ENCODE peak calls at places on chromosomes 3 and 15, in five cellular contexts. X is naive thymus-derived CD4-positive, alpha-beta T cell; Q is BE2C; A is tibial artery; P is fibroblast of mammary gland. C is an unnamed sample.

GRCh38 chr3:172138031-172138538 is 98.7 kb downstream of the FNDC3B start:
- DNase-seq in X (no peak), Q (no peak), A (no peak), P (no peak), C (no peak)

GRCh38 chr3:108486910-108487309 is 23.5 kb downstream of the MYH15 start:
- DNase-seq in X (no peak), Q (peak; percentile 76), A (no peak), P (peak; percentile 72), C (no peak)

GRCh38 chr3:124810970-124811369 is 76.2 kb downstream of the ITGB5 start:
- DNase-seq in X (no peak), Q (no peak), A (no peak), P (no peak), C (no peak)

GRCh38 chr3:175655366-175655765 is 796.2 kb downstream of the NAALADL2 start:
- DNase-seq in X (no peak), Q (no peak), A (no peak), P (no peak), C (no peak)

GRCh38 chr15:45855907-45856579 is 221.2 kb downstream of the SQOR start:
- DNase-seq in X (no peak), Q (no peak), A (no peak), P (no peak), C (no peak)

GRCh38 chr15:99682455-99682854 is 50.8 kb downstream of the LYSMD4 start:
- DNase-seq in X (no peak), Q (no peak), A (no peak), P (peak; percentile 93), C (no peak)

GRCh38 chr15:98785408-98785795 is 137.1 kb downstream of the IGF1R start:
- DNase-seq in X (no peak), Q (no peak), A (no peak), P (no peak), C (no peak)

GRCh38 chr3:101303089-101303731 is 17.2 kb downstream of the IMPG2 start:
- DNase-seq in X (no peak), Q (no peak), A (no peak), P (peak; percentile 71), C (no peak)

GRCh38 chr3:186014866-186015265 is 77.1 kb upstream of the TRA2B start:
- DNase-seq in X (no peak), Q (no peak), A (no peak), P (no peak), C (no peak)

DNA sequence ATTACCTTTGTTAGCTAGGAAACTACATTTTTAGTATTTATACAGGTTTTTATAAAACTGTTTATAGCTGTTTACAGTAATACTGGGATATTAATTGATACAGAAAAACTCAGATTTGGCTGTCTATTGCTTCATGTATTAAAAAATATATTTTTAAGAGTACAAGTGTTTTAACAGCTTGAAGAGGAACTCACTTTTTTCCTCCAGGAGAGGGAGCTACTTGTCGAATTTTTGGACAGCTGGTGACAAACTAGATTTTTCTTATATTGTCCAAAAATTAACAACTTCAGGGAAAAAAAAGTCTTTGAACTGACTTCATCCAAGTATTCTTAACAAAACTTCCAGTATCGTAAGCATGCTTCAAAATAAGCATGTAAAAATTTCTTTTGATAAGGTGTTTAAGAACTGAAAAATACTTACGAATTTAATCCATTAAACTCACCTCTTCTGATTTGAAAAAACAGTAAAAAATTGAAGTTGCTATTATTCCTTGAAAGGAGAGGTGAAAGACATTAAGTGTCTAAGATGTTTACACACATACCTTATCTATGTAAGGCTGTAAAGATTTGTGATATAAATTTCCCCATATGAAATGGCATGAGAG is 4.0 kb downstream of the DIPK2A start:
- DNase-seq in X (no peak), Q (no peak), A (no peak), P (peak; percentile 76), C (peak; percentile 61)
- H3K4me3 ChIP-seq in X (no peak overlapping the region), Q (no peak overlapping the region), A (peak overlapping the region; percentile 94), P (no peak overlapping the region), C (peak overlapping the region; percentile 7)

GRCh38 chr3:173742491-173742890 is 344.9 kb downstream of the NLGN1 start:
- DNase-seq in X (no peak), Q (no peak), A (no peak), P (no peak), C (no peak)
- H3K4me3 ChIP-seq in X (no peak overlapping the region), Q (no peak overlapping the region), A (peak overlapping the region; percentile 44), P (no peak overlapping the region), C (no peak overlapping the region)

GRCh38 chr3:57080171-57080570 is 19.7 kb downstream of the SPATA12 start:
- DNase-seq in X (no peak), Q (no peak), A (no peak), P (no peak), C (no peak)

GRCh38 chr3:57079221-57079831 is 18.9 kb downstream of the SPATA12 start:
- DNase-seq in X (no peak), Q (peak; percentile 51), A (peak; percentile 33), P (no peak), C (peak; percentile 40)

GRCh38 chr3:57076422-57076951 is 16.0 kb downstream of the SPATA12 start:
- DNase-seq in X (no peak), Q (no peak), A (no peak), P (no peak), C (no peak)

GRCh38 chr3:57078366-57079220 is 18.1 kb downstream of the SPATA12 start:
- DNase-seq in X (peak; percentile 25), Q (peak; percentile 55), A (peak; percentile 86), P (peak; percentile 82), C (peak; percentile 94)

GRCh38 chr3:57077630-57078365 is 17.3 kb downstream of the SPATA12 start:
- DNase-seq in X (no peak), Q (no peak), A (no peak), P (no peak), C (peak; percentile 22)
- H3K4me3 ChIP-seq in X (peak overlapping the region; percentile 58), Q (peak overlapping the region; percentile 62), A (peak overlapping the region; percentile 78), P (peak overlapping the region; percentile 62), C (peak overlapping the region; percentile 46)

DNA sequence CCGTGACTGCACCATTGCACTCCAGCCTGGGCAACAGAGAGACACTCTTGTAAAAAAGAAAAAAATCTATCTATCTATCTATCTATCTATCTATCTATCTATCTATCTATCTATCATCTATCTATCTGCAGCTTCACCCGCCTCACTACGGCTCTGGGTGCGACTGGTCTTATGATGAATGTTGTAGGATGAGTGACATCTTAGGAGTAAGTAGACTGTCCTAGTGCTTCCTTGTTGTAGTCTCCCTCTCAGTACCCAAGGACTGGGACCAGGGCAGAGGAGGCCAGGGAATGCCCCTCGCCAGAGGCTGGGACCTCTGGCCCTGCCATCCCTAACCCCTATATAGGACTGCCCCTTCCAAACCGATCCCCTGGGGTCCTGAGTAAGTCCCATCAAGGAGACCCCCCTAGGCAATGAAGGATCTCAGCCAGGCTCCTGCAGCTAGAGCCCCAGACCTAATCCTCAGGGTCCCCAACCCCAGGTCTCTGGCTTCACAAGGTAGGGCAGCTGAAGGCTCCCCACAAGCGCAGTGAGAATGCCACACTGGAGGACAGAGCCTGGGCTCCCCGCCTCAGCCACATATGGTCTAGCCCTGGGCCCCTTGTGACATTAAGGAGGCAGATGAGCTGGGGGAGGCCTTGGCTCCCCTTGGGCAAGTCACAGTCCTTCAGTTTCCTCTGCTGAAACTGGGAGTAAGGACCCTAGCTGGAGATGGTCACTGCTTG is 880 bp upstream of the SEC13 start:
- DNase-seq in X (no peak), Q (no peak), A (no peak), P (no peak), C (no peak)
- H3K4me3 ChIP-seq in X (peak overlapping the region; percentile 96), Q (no peak overlapping the region), A (peak overlapping the region; percentile 99), P (no peak overlapping the region), C (no peak overlapping the region)

GRCh38 chr3:46407976-46408375 is 917 bp downstream of the CCRL2 start:
- DNase-seq in X (no peak), Q (no peak), A (no peak), P (no peak), C (no peak)
- H3K4me3 ChIP-seq in X (peak overlapping the region; percentile 55), Q (no peak overlapping the region), A (peak overlapping the region; percentile 33), P (no peak overlapping the region), C (peak overlapping the region; percentile 6)

DNA sequence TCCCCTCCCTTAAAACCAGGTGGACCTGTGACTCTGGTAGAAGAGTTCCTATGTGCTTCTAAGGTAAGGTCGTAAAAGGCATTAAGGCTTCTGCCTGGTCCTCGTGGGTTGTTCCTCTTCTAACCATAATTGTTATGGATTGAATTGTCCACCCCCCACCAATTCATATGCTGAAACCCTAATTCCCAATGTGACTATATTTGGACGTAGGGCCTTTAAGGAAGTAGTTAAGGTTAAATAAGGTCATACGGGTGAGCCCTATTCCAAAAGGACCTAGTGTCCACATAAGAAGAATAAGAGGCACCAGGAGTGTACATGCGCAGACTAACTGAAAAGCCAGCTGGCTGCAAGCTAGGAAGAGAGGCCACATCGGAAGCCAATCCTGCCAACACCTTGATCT is 1.9 kb downstream of the ADPGK start:
- DNase-seq in X (no peak), Q (no peak), A (no peak), P (no peak), C (peak; percentile 30)
- H3K4me3 ChIP-seq in X (no peak overlapping the region), Q (no peak overlapping the region), A (no peak overlapping the region), P (no peak overlapping the region), C (peak overlapping the region; percentile 91)

DNA sequence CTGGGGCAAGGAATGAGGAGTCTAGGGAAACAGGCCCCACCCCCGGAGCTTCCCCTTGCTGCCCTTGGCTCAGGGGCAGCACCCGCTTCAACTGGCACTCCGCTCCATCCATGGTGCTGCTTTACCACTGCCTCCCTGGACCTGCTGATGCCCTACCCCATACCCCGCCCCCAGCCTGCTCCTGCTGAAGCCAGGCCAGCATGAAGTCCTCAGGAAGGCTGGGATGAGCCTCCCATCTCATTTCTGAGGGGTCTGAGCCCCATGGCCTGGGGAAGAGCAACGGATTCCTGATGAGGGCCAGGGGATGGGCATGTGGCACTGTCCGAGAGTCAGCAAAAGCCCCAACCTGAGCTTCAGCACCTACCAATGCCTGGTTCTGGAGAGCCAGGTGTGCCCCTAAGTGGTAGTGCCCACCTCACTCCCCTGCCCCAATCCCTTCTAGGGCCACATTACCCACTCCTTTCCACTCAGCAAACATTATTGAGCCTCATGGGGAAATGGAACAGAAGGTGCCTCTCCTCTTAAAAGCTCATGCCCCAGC is 21.0 kb downstream of the SEC61A1 start:
- DNase-seq in X (no peak), Q (no peak), A (no peak), P (no peak), C (no peak)
- H3K4me3 ChIP-seq in X (no peak overlapping the region), Q (no peak overlapping the region), A (no peak overlapping the region), P (no peak overlapping the region), C (no peak overlapping the region)

DNA sequence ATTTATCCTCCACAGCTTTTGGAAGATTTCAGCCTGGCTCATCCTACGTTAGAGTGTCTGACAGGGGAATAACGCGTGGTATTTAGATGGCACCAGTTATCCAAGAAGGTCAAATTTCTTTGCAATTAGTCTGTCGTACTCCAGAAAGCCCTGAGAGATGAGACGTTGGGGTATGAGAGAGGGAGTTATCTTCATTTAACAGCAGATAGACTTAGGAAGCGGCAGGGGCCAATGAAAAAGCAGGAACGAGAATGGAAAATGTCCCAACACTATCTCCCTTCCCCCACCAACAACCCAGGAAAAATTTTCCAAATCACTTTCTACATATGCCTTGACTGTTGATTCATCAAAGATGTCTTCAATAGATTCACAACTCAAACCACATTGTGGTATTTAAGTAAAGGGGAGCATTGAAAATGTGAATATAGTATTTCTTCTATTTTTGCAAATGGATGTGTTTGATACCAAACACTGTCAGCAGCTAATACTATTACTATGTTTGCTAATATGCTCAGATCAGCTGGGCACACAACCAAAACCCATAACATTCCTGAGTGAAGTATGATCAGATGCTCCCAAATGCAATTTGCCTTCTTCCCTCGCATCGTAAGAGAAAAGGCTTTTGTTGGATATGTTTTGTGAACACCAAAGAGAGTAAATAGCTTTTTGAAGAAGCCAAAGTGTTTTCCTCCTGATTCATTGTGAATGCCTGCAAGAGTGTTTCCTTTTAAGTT is 13.3 kb upstream of the GREM1 start:
- DNase-seq in X (no peak), Q (no peak), A (no peak), P (peak; percentile 83), C (no peak)
- H3K4me3 ChIP-seq in X (no peak overlapping the region), Q (no peak overlapping the region), A (no peak overlapping the region), P (no peak overlapping the region), C (no peak overlapping the region)

GRCh38 chr3:163614886-163615285 is 1463.4 kb downstream of the SI start:
- DNase-seq in X (no peak), Q (no peak), A (no peak), P (no peak), C (no peak)
- H3K4me3 ChIP-seq in X (no peak overlapping the region), Q (no peak overlapping the region), A (no peak overlapping the region), P (no peak overlapping the region), C (no peak overlapping the region)

C was measured in NB4.